ENCODE peak calls at places on chromosomes 2 and 18, in four cellular contexts. L, Q, W and A are unnamed samples. For H3K36me3, the result is how much of the 10 kb centered on the place peaks cover.

GRCh38 chr2:145091011-145091744 is 571.3 kb upstream of the ZEB2 start:
- DNase-seq in W (no peak), L (no peak), Q (no peak), A (peak)

GRCh38 chr2:236745420-236746210 is 176.0 kb downstream of the ACKR3 start:
- DNase-seq in L (no peak), Q (peak), W (no peak), A (peak)

GRCh38 chr2:18545384-18545783 is 15.1 kb downstream of the RDH14 start:
- DNase-seq in W (no peak), L (no peak), Q (no peak), A (peak)

GRCh38 chr2:69306897-69307695 is 79.9 kb downstream of the GFPT1 start:
- DNase-seq in W (peak), Q (peak), L (peak), A (peak)

GRCh38 chr18:3329871-3330270 is 67.9 kb downstream of the MYL12B start:
- DNase-seq in L (no peak), Q (peak), W (no peak), A (no peak)

GRCh38 chr2:74142340-74142739 is 5.4 kb downstream of the BOLA3 start:
- DNase-seq in L (no peak), Q (no peak), W (no peak), A (no peak)

GRCh38 chr2:112658301-112658700 is 12.6 kb downstream of the SLC20A1 start:
- DNase-seq in L (no peak), Q (no peak), W (no peak), A (no peak)

GRCh38 chr18:39485696-39486095 is 1920.1 kb upstream of the CELF4 start:
- DNase-seq in Q (no peak), L (no peak), W (no peak), A (peak)

GRCh38 chr2:3202926-3203325 is 174.7 kb downstream of the EIPR1 start:
- DNase-seq in Q (no peak), W (no peak), L (no peak), A (no peak)

GRCh38 chr2:28360066-28360741 is 32.5 kb upstream of the FOSL2 start:
- DNase-seq in L (no peak), Q (peak), W (no peak), A (no peak)

GRCh38 chr2:169038338-169038757 is 7.2 kb upstream of the ABCB11 start:
- DNase-seq in W (no peak), Q (no peak), L (no peak), A (peak)

GRCh38 chr2:189818249-189819038 is 34.2 kb downstream of the PMS1 start:
- DNase-seq in L (no peak), W (no peak), Q (no peak), A (no peak)

GRCh38 chr2:240424341-240425235 is 10.9 kb upstream of the GPC1 start:
- DNase-seq in Q (no peak), L (no peak), W (no peak), A (no peak)

DNA sequence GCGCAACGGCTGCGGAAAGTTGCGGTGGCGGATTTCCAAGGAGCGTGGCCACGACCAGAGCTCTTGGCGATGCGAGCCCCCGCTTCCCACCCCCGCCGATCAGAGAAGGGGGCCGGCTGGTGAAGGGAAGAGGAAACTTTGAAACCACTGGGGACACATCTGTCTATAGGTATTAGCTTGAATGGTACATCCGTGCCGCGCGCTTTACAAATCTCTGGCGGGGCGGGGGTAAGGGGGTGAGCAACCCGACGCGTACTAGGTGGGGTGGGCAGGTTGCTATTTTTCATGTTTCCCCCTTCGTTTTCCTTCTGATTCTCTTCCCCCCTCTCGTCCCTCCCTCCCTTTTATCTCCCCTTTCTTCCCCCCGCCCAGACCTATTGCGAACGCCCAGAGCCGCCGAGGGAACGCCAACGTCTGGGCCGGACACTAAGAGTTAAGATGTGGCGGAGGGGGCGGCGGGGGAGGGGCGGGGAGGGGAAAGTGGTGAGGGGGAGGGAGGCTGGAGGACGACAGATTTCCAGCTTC is 452 bp upstream of the POU3F3 start:
- DNase-seq in W (no peak), L (no peak), Q (no peak), A (no peak)
- H3K4me2 ChIP-seq in W (peak), L (peak), Q (peak), A (peak)

GRCh38 chr2:72949642-72950041 is 32.3 kb downstream of the EMX1 start:
- DNase-seq in W (no peak), L (no peak), Q (no peak), A (no peak)
- H2BK12ac ChIP-seq in W (peak), L (peak), Q (no peak), A (no peak)

DNA sequence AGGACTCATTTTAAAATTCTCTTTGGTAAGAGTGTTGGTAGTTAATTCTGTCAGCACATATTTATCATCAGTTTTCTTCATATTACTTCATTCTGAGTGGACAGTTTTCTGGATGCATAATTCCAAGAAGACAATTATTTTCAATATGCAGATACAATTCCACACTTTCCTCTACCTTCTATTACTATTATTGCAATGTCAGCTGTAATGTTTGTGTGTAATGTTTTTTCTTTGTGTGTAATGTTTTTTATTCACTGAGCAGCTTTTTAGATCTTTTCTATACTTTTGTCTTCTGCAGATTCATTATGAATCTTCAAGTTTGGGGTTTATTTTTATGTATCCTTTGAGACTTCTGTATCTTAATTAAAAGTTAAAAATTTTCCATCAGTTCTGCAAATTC is 264.0 kb upstream of the VRK2 start:
- DNase-seq in W (no peak), L (no peak), Q (no peak), A (no peak)
- H3K36me3 ChIP-seq in W (under half), L (under half), Q (under half), A (under half)

GRCh38 chr2:45908316-45909150 is 257.1 kb downstream of the PRKCE start:
- DNase-seq in W (no peak), L (no peak), Q (no peak), A (no peak)
- H3K4me2 ChIP-seq in W (no peak), L (no peak), Q (no peak), A (no peak)

GRCh38 chr2:204453730-204454167 is 91.5 kb upstream of the PARD3B start:
- DNase-seq in W (peak), L (no peak), Q (no peak), A (peak)
- H2BK12ac ChIP-seq in W (peak), L (peak), Q (peak), A (peak)

GRCh38 chr18:35603528-35603927 is 22.0 kb downstream of the GALNT1 start:
- DNase-seq in L (no peak), W (no peak), Q (no peak), A (no peak)
- H3K36me3 ChIP-seq in L (under half), W (under half), Q (under half), A (under half)